ENCODE peak calls at places on chromosomes 12 and 14, in four cellular contexts. L is upper lobe of right lung, W is mesothelial cell of epicardium, G is NCI-H524 treated with DMSO at 0.1 percent for 48 hours. P is an unnamed sample.

GRCh38 chr14:94041551-94042346 is 15.6 kb downstream of the OTUB2 start:
- DNase-seq in L (peak), W (no peak), G (no peak), P (peak)

GRCh38 chr12:131946757-131947156 is 3.0 kb upstream of the EP400 start:
- DNase-seq in L (peak), W (peak), G (no peak), P (no peak)

GRCh38 chr14:55043528-55043927 is 7.9 kb upstream of the MAPK1IP1L start:
- DNase-seq in L (no peak), W (no peak), G (no peak), P (no peak)

GRCh38 chr14:102590667-102591099 is 1.8 kb upstream of the RCOR1 start:
- DNase-seq in L (no peak), W (peak), G (no peak), P (peak)

GRCh38 chr12:101173197-101173749 is 36.8 kb downstream of the SLC5A8 start:
- DNase-seq in L (no peak), W (no peak), G (no peak), P (no peak)

GRCh38 chr14:70036665-70037064 is 152.1 kb downstream of the SLC8A3 start:
- DNase-seq in L (no peak), W (no peak), G (no peak), P (no peak)

GRCh38 chr12:69553626-69554248 is 31.5 kb upstream of the CCT2 start:
- DNase-seq in L (no peak), W (no peak), G (no peak), P (no peak)

GRCh38 chr14:94284221-94284620 is 8.8 kb downstream of the SERPINA10 start:
- DNase-seq in L (no peak), W (no peak), G (no peak), P (no peak)

GRCh38 chr14:96889091-96889490 is 91.9 kb downstream of the VRK1 start:
- DNase-seq in L (no peak), W (no peak), G (no peak), P (no peak)

GRCh38 chr14:34111933-34112332 is 161.1 kb upstream of the EGLN3 start:
- DNase-seq in L (no peak), W (no peak), G (peak), P (no peak)

GRCh38 chr12:97177482-97177881 is 270.4 kb downstream of the NEDD1 start:
- DNase-seq in L (no peak), W (no peak), G (no peak), P (no peak)

GRCh38 chr14:92464716-92465115 is 48.9 kb upstream of the RIN3 start:
- DNase-seq in L (no peak), W (no peak), G (no peak), P (no peak)

GRCh38 chr14:56992332-56992820 is 182.1 kb upstream of the OTX2 start:
- DNase-seq in L (no peak), W (no peak), G (no peak), P (no peak)

GRCh38 chr12:46998811-46999368 is 80.5 kb upstream of the PCED1B start:
- DNase-seq in L (no peak), W (no peak), G (no peak), P (no peak)